ENCODE peak calls at places on chromosomes 7 and 10, in eight cellular contexts. E is left ventricle myocardium inferior; O is cardiac fibroblast; T is epithelial cell of proximal tubule; H is fibroblast of the aortic adventitia; J is IMR-90; Q is H1; P is CD8-positive, alpha-beta T cell. N is an unnamed sample.

GRCh38 chr10:89327803-89328441 is at the start of gene IFIT3:
- DNase-seq in E (peak; percentile 64), Q (no peak), H (peak; percentile 99), P (no peak), O (peak; percentile 96), T (no peak), J (peak; percentile 96), N (peak; percentile 91)

GRCh38 chr7:94620703-94621118 is 35.2 kb downstream of the SGCE start:
- DNase-seq in J (peak; percentile 91), E (peak; percentile 74), Q (peak; percentile 3), T (peak; percentile 84), O (peak; percentile 95), P (no peak), H (peak; percentile 94), N (peak; percentile 98)

GRCh38 chr7:132882714-132883428 is 199.0 kb downstream of the CHCHD3 start:
- DNase-seq in O (no peak), T (no peak), J (no peak), Q (no peak), H (no peak), E (no peak), P (no peak), N (no peak)

GRCh38 chr7:51046482-51046881 is 263.8 kb upstream of the GRB10 start:
- DNase-seq in J (no peak), Q (no peak), O (no peak), T (no peak), E (no peak), H (no peak), P (no peak), N (no peak)

GRCh38 chr10:10609379-10609955 is 408.2 kb upstream of the CELF2 start:
- DNase-seq in E (no peak), Q (no peak), O (no peak), J (no peak), T (no peak), P (no peak), H (no peak), N (no peak)

GRCh38 chr10:121378402-121378801 is 219.8 kb downstream of the FGFR2 start:
- DNase-seq in O (no peak), J (no peak), Q (no peak), H (no peak), P (no peak), T (no peak), E (no peak), N (no peak)

GRCh38 chr10:117503170-117503885 is 39.2 kb upstream of the EMX2 start:
- DNase-seq in P (no peak), H (peak; percentile 15), E (no peak), Q (no peak), J (no peak), O (peak; percentile 7), T (no peak), N (peak; percentile 63)

GRCh38 chr10:121084029-121084674 is 233.0 kb downstream of the WDR11 start:
- DNase-seq in P (no peak), H (no peak), E (no peak), Q (no peak), J (no peak), T (no peak), O (no peak), N (no peak)

GRCh38 chr10:86868353-86868752 is 89.1 kb downstream of the MMRN2 start:
- DNase-seq in E (no peak), T (no peak), P (no peak), Q (peak; percentile 79), H (peak; percentile 31), J (peak; percentile 47), O (peak; percentile 32), N (no peak)

GRCh38 chr10:57015187-57015586 is 654.1 kb upstream of the ZWINT start:
- DNase-seq in J (no peak), P (no peak), E (no peak), T (no peak), O (no peak), H (no peak), Q (no peak), N (no peak)

GRCh38 chr7:144513332-144513731 is 109.8 kb upstream of the NOBOX start:
- DNase-seq in P (no peak), T (no peak), H (peak; percentile 20), J (no peak), Q (no peak), O (peak; percentile 48), E (no peak), N (no peak)
- TF ChIP-seq CTCF in P (no peak), T (peak; percentile 67), H (no peak), J (no peak), Q (peak; percentile 55), O (peak; percentile 37), E (peak; percentile 61), N (no peak)

GRCh38 chr10:68469838-68470237 is 1.9 kb downstream of the DNA2 start:
- DNase-seq in P (no peak), J (no peak), H (no peak), O (no peak), T (no peak), E (no peak), Q (no peak), N (no peak)
- H3K4me3 ChIP-seq in P (no peak overlapping the region), J (no peak overlapping the region), H (no peak overlapping the region), O (no peak overlapping the region), T (no peak overlapping the region), E (no peak overlapping the region), Q (peak overlapping the region; percentile 86), N (no peak overlapping the region)

GRCh38 chr7:155756322-155756721 is 55.9 kb downstream of the SHH start:
- DNase-seq in O (no peak), P (no peak), T (no peak), E (no peak), H (no peak), J (no peak), Q (no peak), N (no peak)
- TF ChIP-seq CTCF in O (no peak), P (no peak), T (no peak), E (no peak), H (no peak), J (no peak), Q (no peak), N (no peak)

DNA sequence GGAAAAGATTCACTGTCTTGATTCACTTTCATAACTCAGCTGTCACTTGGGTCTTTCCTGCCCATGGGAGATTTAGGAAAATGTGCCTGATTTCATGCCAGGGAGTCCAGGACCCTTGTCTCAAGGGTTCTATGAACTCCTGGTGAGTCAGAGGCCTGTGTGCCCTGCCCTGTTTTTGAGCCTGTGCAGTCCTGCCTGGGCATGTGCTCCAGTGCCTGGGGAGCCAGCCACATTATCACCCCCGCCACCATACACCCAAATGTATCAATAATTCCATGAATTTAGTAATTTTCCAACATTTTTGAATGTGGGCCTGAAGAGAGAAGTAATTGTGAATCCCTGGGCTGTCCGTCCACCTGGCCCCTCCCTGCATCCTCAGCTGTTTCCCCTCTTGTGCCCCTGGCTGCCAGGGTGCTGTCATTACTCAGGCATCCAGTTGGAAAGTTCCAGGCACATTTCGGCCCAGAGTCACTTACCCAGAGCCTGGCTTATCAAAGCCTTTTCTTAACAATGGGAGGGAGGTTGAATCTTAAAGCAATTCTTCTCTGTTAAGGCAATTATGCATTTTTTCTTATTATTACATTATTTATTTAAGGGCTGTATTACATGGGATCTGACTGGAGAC is 287.8 kb upstream of the CDC14C start:
- DNase-seq in Q (no peak), H (peak; percentile 1), E (peak; percentile 56), P (no peak), O (peak; percentile 0), T (no peak), J (no peak), N (no peak)
- H3K4me3 ChIP-seq in Q (no peak overlapping the region), H (no peak overlapping the region), E (no peak overlapping the region), P (no peak overlapping the region), O (no peak overlapping the region), T (no peak overlapping the region), J (no peak overlapping the region), N (no peak overlapping the region)

GRCh38 chr7:101884671-101885596 is 67.5 kb downstream of the CUX1 start:
- DNase-seq in Q (no peak), P (no peak), J (no peak), E (no peak), T (no peak), O (no peak), H (no peak), N (no peak)

GRCh38 chr7:101880536-101881443 is 63.4 kb downstream of the CUX1 start:
- DNase-seq in T (no peak), P (no peak), Q (no peak), H (peak; percentile 44), E (no peak), J (peak; percentile 42), O (peak; percentile 82), N (no peak)

GRCh38 chr7:101879565-101879964 is 62.1 kb downstream of the CUX1 start:
- DNase-seq in T (no peak), O (no peak), Q (no peak), J (no peak), H (no peak), E (no peak), P (no peak), N (no peak)

GRCh38 chr7:101885597-101885955 is 68.2 kb downstream of the CUX1 start:
- DNase-seq in J (no peak), T (no peak), O (no peak), Q (no peak), H (peak; percentile 43), P (no peak), E (no peak), N (no peak)

GRCh38 chr7:101882595-101883564 is 65.5 kb downstream of the CUX1 start:
- DNase-seq in H (peak; percentile 100), E (peak; percentile 71), J (peak; percentile 100), T (peak; percentile 98), P (no peak), Q (no peak), O (peak; percentile 100), N (peak; percentile 100)
- TF ChIP-seq CTCF in H (peak; percentile 12), E (peak; percentile 14), J (no peak), T (no peak), P (no peak), Q (no peak), O (no peak), N (no peak)

DNA sequence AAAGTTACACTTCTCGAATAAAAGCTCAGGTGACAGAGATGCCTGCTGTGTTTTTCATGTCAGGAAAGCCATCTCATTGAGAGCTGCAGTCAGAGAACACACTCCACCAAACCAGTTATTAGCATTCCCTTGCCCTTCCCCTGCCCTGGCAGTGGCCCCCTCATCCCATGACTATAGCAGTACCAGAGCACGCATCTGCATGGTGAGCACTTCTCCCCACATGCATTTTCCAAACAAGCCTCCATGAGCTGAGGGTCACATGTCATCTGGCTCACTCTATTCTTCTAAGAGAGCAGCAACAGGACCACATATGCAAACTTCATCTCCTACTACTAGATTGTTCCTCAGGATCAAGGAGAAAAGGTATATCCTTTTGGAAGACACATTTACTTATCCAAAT is 42.4 kb upstream of the FGL2 start:
- DNase-seq in J (no peak), O (no peak), T (no peak), P (no peak), H (no peak), Q (no peak), E (peak; percentile 39), N (no peak)
- H3K4me3 ChIP-seq in J (no peak overlapping the region), O (no peak overlapping the region), T (no peak overlapping the region), P (no peak overlapping the region), H (no peak overlapping the region), Q (no peak overlapping the region), E (peak overlapping the region; percentile 57), N (no peak overlapping the region)

N was measured in foreskin fibroblast.